ENCODE peak calls at places on chromosome 2, in four cellular contexts. One of them, this sample, is unnamed.

GRCh38 chr2:13821255-13821880 is 811.1 kb upstream of the LRATD1 start:
- DNase-seq in endothelial cell of umbilical vein: no peak
- DNase-seq in fibroblast of lung: peak; percentile 97
- DNase-seq in HepG2: no peak
- DNase-seq in this sample: peak; percentile 97

GRCh38 chr2:238163494-238164198 is 4.9 kb downstream of the ERFE start:
- DNase-seq in endothelial cell of umbilical vein: no peak
- DNase-seq in HepG2: no peak
- DNase-seq in fibroblast of lung: peak; percentile 9
- DNase-seq in this sample: no peak

GRCh38 chr2:217393585-217394032 is 533.7 kb upstream of the TNP1 start:
- DNase-seq in fibroblast of lung: peak; percentile 97
- DNase-seq in endothelial cell of umbilical vein: no peak
- DNase-seq in HepG2: no peak
- DNase-seq in this sample: peak; percentile 96

GRCh38 chr2:172976076-172976579 is 99.5 kb upstream of the MAP3K20 start:
- DNase-seq in endothelial cell of umbilical vein: no peak
- DNase-seq in fibroblast of lung: no peak
- DNase-seq in HepG2: no peak
- DNase-seq in this sample: no peak

GRCh38 chr2:77161009-77161408 is 361.2 kb downstream of the LRRTM4 start:
- DNase-seq in endothelial cell of umbilical vein: peak; percentile 55
- DNase-seq in fibroblast of lung: peak; percentile 73
- DNase-seq in HepG2: peak; percentile 50
- DNase-seq in this sample: peak; percentile 65

GRCh38 chr2:186515376-186515775 is 29.3 kb downstream of the ZC3H15 start:
- DNase-seq in HepG2: no peak
- DNase-seq in endothelial cell of umbilical vein: no peak
- DNase-seq in fibroblast of lung: peak; percentile 41
- DNase-seq in this sample: peak; percentile 17

GRCh38 chr2:230784840-230785239 is 72.2 kb downstream of the CAB39 start:
- DNase-seq in fibroblast of lung: peak; percentile 56
- DNase-seq in HepG2: no peak
- DNase-seq in endothelial cell of umbilical vein: no peak
- DNase-seq in this sample: peak; percentile 35

GRCh38 chr2:64675860-64676259 is 22.1 kb upstream of the SERTAD2 start:
- DNase-seq in fibroblast of lung: peak; percentile 63
- DNase-seq in endothelial cell of umbilical vein: no peak
- DNase-seq in HepG2: peak; percentile 51
- DNase-seq in this sample: peak; percentile 51

GRCh38 chr2:236668531-236668969 is 98.9 kb downstream of the ACKR3 start:
- DNase-seq in fibroblast of lung: no peak
- DNase-seq in endothelial cell of umbilical vein: no peak
- DNase-seq in HepG2: no peak
- DNase-seq in this sample: no peak

GRCh38 chr2:65788556-65788955 is 356.2 kb upstream of the SPRED2 start:
- DNase-seq in HepG2: no peak
- DNase-seq in endothelial cell of umbilical vein: no peak
- DNase-seq in fibroblast of lung: no peak
- DNase-seq in this sample: no peak

GRCh38 chr2:120703330-120703994 is 32.2 kb upstream of the GLI2 start:
- DNase-seq in endothelial cell of umbilical vein: peak; percentile 61
- DNase-seq in HepG2: no peak
- DNase-seq in fibroblast of lung: peak; percentile 74
- DNase-seq in this sample: peak; percentile 62

GRCh38 chr2:112138143-112139032 is at the start of gene FBLN7:
- DNase-seq in HepG2: no peak
- DNase-seq in fibroblast of lung: peak; percentile 11
- DNase-seq in endothelial cell of umbilical vein: no peak
- DNase-seq in this sample: no peak

GRCh38 chr2:6011871-6012380 is 319.7 kb downstream of the SOX11 start:
- DNase-seq in fibroblast of lung: no peak
- DNase-seq in endothelial cell of umbilical vein: no peak
- DNase-seq in HepG2: no peak
- DNase-seq in this sample: no peak

GRCh38 chr2:95165030-95165370 is 609 bp upstream of the ZNF2 start:
- DNase-seq in HepG2: no peak
- DNase-seq in endothelial cell of umbilical vein: no peak
- DNase-seq in fibroblast of lung: no peak
- DNase-seq in this sample: no peak

DNA sequence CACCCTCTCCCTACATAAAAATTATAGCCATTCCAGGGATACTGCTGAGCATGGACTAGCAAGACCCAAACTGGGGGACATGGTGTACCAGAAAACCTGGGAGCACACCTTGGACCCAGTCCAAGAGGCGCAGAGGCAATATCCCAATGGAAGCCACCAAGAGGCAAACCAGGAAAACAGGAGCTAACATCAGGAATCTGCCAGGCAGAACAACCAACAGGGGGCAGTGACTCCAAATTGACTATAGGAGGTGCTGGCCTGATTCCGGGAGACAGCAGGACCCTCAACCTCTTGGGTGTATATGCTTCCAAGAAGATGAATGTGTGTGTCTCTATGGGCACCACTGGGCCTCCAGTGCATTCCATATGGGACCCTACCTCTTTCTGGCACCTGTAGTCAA is 172.7 kb upstream of the ARL4C start:
- DNase-seq in endothelial cell of umbilical vein: no peak
- DNase-seq in fibroblast of lung: no peak
- DNase-seq in HepG2: no peak
- DNase-seq in this sample: no peak
- H3K4me2 ChIP-seq in endothelial cell of umbilical vein: no peak overlapping the region
- H3K4me2 ChIP-seq in fibroblast of lung: no peak overlapping the region
- H3K4me2 ChIP-seq in HepG2: no peak overlapping the region
- H3K4me2 ChIP-seq in this sample: peak overlapping the region; percentile 31

DNA sequence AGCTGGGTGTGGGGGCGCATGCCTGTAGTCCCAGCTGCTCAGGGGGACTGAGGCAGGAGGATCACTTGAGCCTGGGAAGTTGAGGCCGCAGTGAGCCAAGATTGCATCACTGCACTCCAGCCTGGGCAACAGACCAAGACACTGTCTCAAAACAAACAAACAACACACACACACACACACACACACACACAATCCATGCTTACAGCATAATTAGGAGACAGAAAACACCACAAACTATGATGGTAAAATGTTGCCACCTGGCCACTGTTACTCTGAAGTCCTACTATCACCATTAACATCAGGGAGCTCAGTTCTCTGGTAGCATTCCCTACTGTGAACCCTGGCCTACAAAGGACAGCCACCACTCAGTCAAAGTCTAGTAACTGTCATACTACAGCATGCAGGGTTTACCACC is 18.3 kb downstream of the DNPEP start:
- DNase-seq in HepG2: no peak
- DNase-seq in fibroblast of lung: peak; percentile 74
- DNase-seq in endothelial cell of umbilical vein: peak; percentile 31
- DNase-seq in this sample: peak; percentile 69
- H3K27ac ChIP-seq in HepG2: no peak overlapping the region
- H3K27ac ChIP-seq in fibroblast of lung: no peak overlapping the region
- H3K27ac ChIP-seq in endothelial cell of umbilical vein: no peak overlapping the region
- H3K27ac ChIP-seq in this sample: peak overlapping the region; percentile 52

GRCh38 chr2:25131567-25132295 is 36.6 kb downstream of the POMC start:
- DNase-seq in endothelial cell of umbilical vein: no peak
- DNase-seq in fibroblast of lung: no peak
- DNase-seq in HepG2: no peak
- DNase-seq in this sample: no peak
- TF ChIP-seq EZH2 in endothelial cell of umbilical vein: no peak
- TF ChIP-seq EZH2 in fibroblast of lung: no peak
- TF ChIP-seq EZH2 in HepG2: no peak
- TF ChIP-seq EZH2 in this sample: no peak

GRCh38 chr2:203440671-203441070 is 94.4 kb downstream of the RAPH1 start:
- DNase-seq in fibroblast of lung: no peak
- DNase-seq in endothelial cell of umbilical vein: no peak
- DNase-seq in HepG2: no peak
- DNase-seq in this sample: no peak

GRCh38 chr2:203438528-203438927 is 96.6 kb downstream of the RAPH1 start:
- DNase-seq in endothelial cell of umbilical vein: no peak
- DNase-seq in HepG2: no peak
- DNase-seq in fibroblast of lung: no peak
- DNase-seq in this sample: no peak

GRCh38 chr2:203436496-203436895 is 98.6 kb downstream of the RAPH1 start:
- DNase-seq in endothelial cell of umbilical vein: no peak
- DNase-seq in HepG2: no peak
- DNase-seq in fibroblast of lung: no peak
- DNase-seq in this sample: no peak

GRCh38 chr2:203441463-203441862 is 93.6 kb downstream of the RAPH1 start:
- DNase-seq in endothelial cell of umbilical vein: peak; percentile 54
- DNase-seq in HepG2: no peak
- DNase-seq in fibroblast of lung: no peak
- DNase-seq in this sample: no peak

GRCh38 chr2:203437516-203437915 is 97.6 kb downstream of the RAPH1 start:
- DNase-seq in HepG2: no peak
- DNase-seq in endothelial cell of umbilical vein: no peak
- DNase-seq in fibroblast of lung: no peak
- DNase-seq in this sample: no peak
- H3K4me2 ChIP-seq in HepG2: no peak overlapping the region
- H3K4me2 ChIP-seq in endothelial cell of umbilical vein: no peak overlapping the region
- H3K4me2 ChIP-seq in fibroblast of lung: no peak overlapping the region
- H3K4me2 ChIP-seq in this sample: no peak overlapping the region

GRCh38 chr2:201298462-201298861 is 38.1 kb downstream of the CASP8 start:
- DNase-seq in HepG2: no peak
- DNase-seq in endothelial cell of umbilical vein: no peak
- DNase-seq in fibroblast of lung: peak; percentile 36
- DNase-seq in this sample: peak; percentile 23
- H3K27ac ChIP-seq in HepG2: no peak overlapping the region
- H3K27ac ChIP-seq in endothelial cell of umbilical vein: no peak overlapping the region
- H3K27ac ChIP-seq in fibroblast of lung: no peak overlapping the region
- H3K27ac ChIP-seq in this sample: no peak overlapping the region

DNA sequence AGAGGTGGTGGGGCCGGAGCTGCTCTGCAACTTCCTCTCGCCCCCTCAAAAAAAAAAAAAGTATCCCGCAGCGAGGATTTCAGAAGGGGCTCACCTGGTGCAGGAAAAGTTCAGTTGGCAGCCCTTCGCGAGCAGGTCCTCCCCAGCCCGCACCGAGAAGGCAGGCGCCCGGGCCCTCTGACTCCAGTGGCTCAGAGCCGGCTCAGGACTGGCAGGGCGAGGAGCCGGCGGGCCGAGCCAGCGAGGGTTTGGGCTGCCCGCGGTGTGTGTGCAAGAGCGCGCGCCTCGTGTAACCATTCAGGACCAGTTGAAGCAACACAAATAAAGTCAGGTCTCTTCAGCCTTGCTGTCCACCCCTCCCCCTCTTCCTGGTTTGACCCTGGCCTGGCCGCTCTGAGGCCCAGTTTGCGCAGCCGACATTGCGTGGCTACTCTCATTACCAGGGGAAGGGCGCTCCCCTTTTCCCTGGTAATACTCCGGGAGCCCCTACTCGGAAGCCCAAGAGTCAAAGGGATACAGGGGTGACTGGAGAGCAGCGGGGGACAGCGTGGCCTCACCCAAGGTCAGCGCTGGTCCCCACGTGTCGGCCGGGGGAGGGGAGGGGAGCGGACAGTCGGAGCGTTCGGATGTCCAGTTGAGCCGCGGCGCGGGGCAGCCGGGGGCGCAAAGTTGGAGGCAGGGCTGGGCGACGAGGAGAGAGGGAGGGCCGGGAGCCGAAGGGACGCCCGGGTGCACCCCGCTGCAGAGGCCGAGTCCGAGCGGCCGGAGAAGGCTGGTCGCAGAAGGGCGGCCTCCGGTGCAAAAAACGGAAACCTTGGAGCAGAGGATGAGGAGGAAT is 12.3 kb downstream of the EN1 start:
- DNase-seq in HepG2: no peak
- DNase-seq in fibroblast of lung: no peak
- DNase-seq in endothelial cell of umbilical vein: no peak
- DNase-seq in this sample: no peak
- TF ChIP-seq EZH2 in HepG2: no peak
- TF ChIP-seq EZH2 in fibroblast of lung: peak; percentile 80
- TF ChIP-seq EZH2 in endothelial cell of umbilical vein: peak; percentile 70
- TF ChIP-seq EZH2 in this sample: peak; percentile 37

DNA sequence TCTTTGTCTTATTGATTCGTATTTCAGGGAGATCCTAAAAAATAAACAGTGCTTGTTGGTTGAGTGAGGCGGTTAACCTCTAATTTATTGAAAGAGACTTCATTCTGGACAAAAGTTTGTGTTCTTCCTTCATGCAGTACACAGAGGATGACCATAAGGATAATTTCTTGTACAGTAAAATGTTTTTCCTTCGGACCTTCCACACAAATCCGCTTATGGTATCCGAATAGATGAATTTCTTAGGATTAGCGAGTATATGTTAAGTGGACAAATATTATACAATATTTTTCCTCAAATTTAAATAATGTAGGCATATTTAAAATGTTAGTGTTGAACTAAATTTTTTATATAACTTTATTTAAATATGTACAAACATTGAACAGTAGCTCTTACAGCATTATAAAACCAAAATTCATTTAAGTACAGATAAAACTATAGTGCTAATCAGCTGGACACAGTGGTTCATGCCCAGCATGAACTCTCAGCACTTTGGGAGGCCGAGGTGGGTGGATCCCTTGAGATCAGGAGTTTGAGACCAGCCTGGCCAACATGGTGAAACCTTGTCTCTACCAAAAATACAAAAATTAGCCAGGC is 84.4 kb downstream of the LPIN1 start:
- DNase-seq in endothelial cell of umbilical vein: no peak
- DNase-seq in HepG2: no peak
- DNase-seq in fibroblast of lung: no peak
- DNase-seq in this sample: no peak
- H3K4me2 ChIP-seq in endothelial cell of umbilical vein: peak overlapping the region; percentile 72
- H3K4me2 ChIP-seq in HepG2: peak overlapping the region; percentile 100
- H3K4me2 ChIP-seq in fibroblast of lung: peak overlapping the region; percentile 80
- H3K4me2 ChIP-seq in this sample: peak overlapping the region; percentile 87

GRCh38 chr2:127072970-127073369 is 34.0 kb downstream of the BIN1 start:
- DNase-seq in endothelial cell of umbilical vein: no peak
- DNase-seq in fibroblast of lung: no peak
- DNase-seq in HepG2: no peak
- DNase-seq in this sample: no peak
- H3K27ac ChIP-seq in endothelial cell of umbilical vein: no peak overlapping the region
- H3K27ac ChIP-seq in fibroblast of lung: no peak overlapping the region
- H3K27ac ChIP-seq in HepG2: no peak overlapping the region
- H3K27ac ChIP-seq in this sample: no peak overlapping the region

GRCh38 chr2:206442854-206443734 is at the start of gene ADAM23:
- DNase-seq in fibroblast of lung: peak; percentile 61
- DNase-seq in endothelial cell of umbilical vein: peak; percentile 60
- DNase-seq in HepG2: no peak
- DNase-seq in this sample: peak; percentile 32
- TF ChIP-seq EZH2 in fibroblast of lung: peak; percentile 62
- TF ChIP-seq EZH2 in endothelial cell of umbilical vein: no peak
- TF ChIP-seq EZH2 in HepG2: peak; percentile 93
- TF ChIP-seq EZH2 in this sample: peak; percentile 71

DNA sequence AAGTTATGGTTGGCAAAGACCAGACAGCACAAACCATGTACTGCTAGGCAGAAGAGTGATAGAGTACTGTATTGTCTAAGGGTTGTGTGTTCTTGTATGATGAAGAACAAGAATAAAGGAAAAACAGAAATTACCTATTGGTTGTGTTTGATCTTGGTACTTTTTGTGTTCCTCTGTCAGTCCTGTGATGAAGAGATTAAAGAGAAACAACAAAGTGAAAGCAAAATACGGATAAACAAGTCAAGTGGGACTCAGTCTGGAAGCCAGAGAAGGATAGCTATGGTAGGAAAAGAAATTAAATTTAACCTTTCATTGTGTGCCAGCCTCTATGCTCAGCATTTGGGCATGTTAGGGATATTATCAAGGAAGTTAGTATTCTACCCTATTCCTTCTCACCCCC is 413.1 kb downstream of the PARD3B start:
- DNase-seq in fibroblast of lung: no peak
- DNase-seq in endothelial cell of umbilical vein: no peak
- DNase-seq in HepG2: no peak
- DNase-seq in this sample: no peak
- H3K4me2 ChIP-seq in fibroblast of lung: peak overlapping the region; percentile 74
- H3K4me2 ChIP-seq in endothelial cell of umbilical vein: no peak overlapping the region
- H3K4me2 ChIP-seq in HepG2: no peak overlapping the region
- H3K4me2 ChIP-seq in this sample: no peak overlapping the region

This sample was measured in astrocyte.